ENCODE peak calls at places on chromosome 12, in four cellular contexts. One of them, this sample, is unnamed.
A peak's percentile ranks its signal among the peaks of the same experiment; 100 is the strongest.

GRCh38 chr12:60194682-60195081 is 598.9 kb downstream of the SLC16A7 start:
- DNase-seq in stimulated activated CD4-positive, alpha-beta T cell treated with anti-CD3 and anti-CD28 coated beads, TNF-alpha, amount 100 ng/mL, for 24 hours: no peak
- DNase-seq in H9: no peak
- DNase-seq in GM23248: peak; percentile 39
- DNase-seq in this sample: no peak

GRCh38 chr12:32922546-32923297 is 26.1 kb upstream of the PKP2 start:
- DNase-seq in H9: no peak
- DNase-seq in GM23248: no peak
- DNase-seq in stimulated activated CD4-positive, alpha-beta T cell treated with anti-CD3 and anti-CD28 coated beads, TNF-alpha, amount 100 ng/mL, for 24 hours: no peak
- DNase-seq in this sample: no peak

GRCh38 chr12:100168562-100168961 is 25.9 kb upstream of the BLTP3B start:
- DNase-seq in GM23248: no peak
- DNase-seq in stimulated activated CD4-positive, alpha-beta T cell treated with anti-CD3 and anti-CD28 coated beads, TNF-alpha, amount 100 ng/mL, for 24 hours: no peak
- DNase-seq in H9: no peak
- DNase-seq in this sample: no peak

GRCh38 chr12:26845984-26846383 is 13.0 kb upstream of the ITPR2 start:
- DNase-seq in GM23248: peak; percentile 69
- DNase-seq in stimulated activated CD4-positive, alpha-beta T cell treated with anti-CD3 and anti-CD28 coated beads, TNF-alpha, amount 100 ng/mL, for 24 hours: no peak
- DNase-seq in H9: no peak
- DNase-seq in this sample: no peak

GRCh38 chr12:81668475-81668874 is 90.7 kb downstream of the PPFIA2 start:
- DNase-seq in H9: no peak
- DNase-seq in stimulated activated CD4-positive, alpha-beta T cell treated with anti-CD3 and anti-CD28 coated beads, TNF-alpha, amount 100 ng/mL, for 24 hours: no peak
- DNase-seq in GM23248: peak; percentile 94
- DNase-seq in this sample: no peak

GRCh38 chr12:62813031-62813829 is 121.7 kb downstream of the PPM1H start:
- DNase-seq in H9: peak; percentile 65
- DNase-seq in GM23248: peak; percentile 88
- DNase-seq in stimulated activated CD4-positive, alpha-beta T cell treated with anti-CD3 and anti-CD28 coated beads, TNF-alpha, amount 100 ng/mL, for 24 hours: no peak
- DNase-seq in this sample: no peak

GRCh38 chr12:124884587-124885438 is 21.1 kb upstream of the SCARB1 start:
- DNase-seq in stimulated activated CD4-positive, alpha-beta T cell treated with anti-CD3 and anti-CD28 coated beads, TNF-alpha, amount 100 ng/mL, for 24 hours: no peak
- DNase-seq in H9: peak; percentile 71
- DNase-seq in GM23248: no peak
- DNase-seq in this sample: no peak

GRCh38 chr12:58529897-58530296 is 390.4 kb downstream of the LRIG3 start:
- DNase-seq in GM23248: peak; percentile 94
- DNase-seq in H9: no peak
- DNase-seq in stimulated activated CD4-positive, alpha-beta T cell treated with anti-CD3 and anti-CD28 coated beads, TNF-alpha, amount 100 ng/mL, for 24 hours: no peak
- DNase-seq in this sample: no peak

GRCh38 chr12:2163172-2163927 is 110.6 kb downstream of the CACNA1C start:
- DNase-seq in stimulated activated CD4-positive, alpha-beta T cell treated with anti-CD3 and anti-CD28 coated beads, TNF-alpha, amount 100 ng/mL, for 24 hours: no peak
- DNase-seq in H9: no peak
- DNase-seq in GM23248: peak; percentile 96
- DNase-seq in this sample: no peak

GRCh38 chr12:180445-180844 is 33.5 kb downstream of the SLC6A12 start:
- DNase-seq in H9: no peak
- DNase-seq in GM23248: no peak
- DNase-seq in stimulated activated CD4-positive, alpha-beta T cell treated with anti-CD3 and anti-CD28 coated beads, TNF-alpha, amount 100 ng/mL, for 24 hours: no peak
- DNase-seq in this sample: no peak